ENCODE peak calls at places on chromosomes 2 and 18, in nine cellular contexts. J is tibial nerve, C is sigmoid colon, M is neuronal stem cell, P is mucosa of descending colon, D is GM23248, X is K562, R is HepG2, I is neural progenitor cell. S is an unnamed sample. For H3K36me3, the result is how much of the 10 kb centered on the place peaks cover.

GRCh38 chr18:7158201-7158600 is 40.6 kb upstream of the LAMA1 start:
- DNase-seq in J (no peak), C (peak), M (no peak), P (no peak), D (peak), X (no peak), R (no peak), I (no peak), S (no peak)

GRCh38 chr2:46180189-46180588 is 117.0 kb upstream of the EPAS1 start:
- DNase-seq in J (no peak), C (no peak), M (no peak), P (no peak), D (no peak), X (no peak), R (no peak), I (no peak), S (no peak)

GRCh38 chr2:24917086-24917485 is 3.0 kb downstream of the ADCY3 start:
- DNase-seq in J (no peak), C (no peak), M (no peak), P (no peak), D (peak), X (peak), R (no peak), I (no peak), S (no peak)

GRCh38 chr2:230019742-230020141 is 49.0 kb downstream of the SLC16A14 start:
- DNase-seq in J (no peak), C (no peak), M (no peak), P (no peak), D (no peak), X (no peak), R (no peak), I (no peak), S (no peak)

GRCh38 chr2:160208662-160209229 is 8.7 kb upstream of the ITGB6 start:
- DNase-seq in J (no peak), C (no peak), M (no peak), P (peak), D (no peak), X (no peak), R (no peak), I (peak), S (no peak)

GRCh38 chr2:152518656-152519580 is 183.9 kb downstream of the FMNL2 start:
- DNase-seq in J (no peak), C (no peak), M (no peak), P (no peak), D (no peak), X (no peak), R (no peak), I (peak), S (no peak)

GRCh38 chr2:207513577-207514257 is 16.0 kb upstream of the CREB1 start:
- DNase-seq in J (no peak), C (no peak), M (no peak), P (no peak), D (peak), X (no peak), R (no peak), I (no peak), S (no peak)

GRCh38 chr2:127149384-127149783 is 42.4 kb upstream of the BIN1 start:
- DNase-seq in J (no peak), C (no peak), M (no peak), P (no peak), D (peak), X (no peak), R (no peak), I (no peak), S (no peak)

GRCh38 chr2:62199392-62200125 is 3.6 kb downstream of the B3GNT2 start:
- DNase-seq in J (no peak), C (no peak), M (no peak), P (no peak), D (peak), X (no peak), R (no peak), I (no peak), S (no peak)

GRCh38 chr2:111025288-111025687 is 95.4 kb upstream of the BCL2L11 start:
- DNase-seq in J (no peak), C (no peak), M (no peak), P (no peak), D (no peak), X (no peak), R (no peak), I (no peak), S (no peak)

DNA sequence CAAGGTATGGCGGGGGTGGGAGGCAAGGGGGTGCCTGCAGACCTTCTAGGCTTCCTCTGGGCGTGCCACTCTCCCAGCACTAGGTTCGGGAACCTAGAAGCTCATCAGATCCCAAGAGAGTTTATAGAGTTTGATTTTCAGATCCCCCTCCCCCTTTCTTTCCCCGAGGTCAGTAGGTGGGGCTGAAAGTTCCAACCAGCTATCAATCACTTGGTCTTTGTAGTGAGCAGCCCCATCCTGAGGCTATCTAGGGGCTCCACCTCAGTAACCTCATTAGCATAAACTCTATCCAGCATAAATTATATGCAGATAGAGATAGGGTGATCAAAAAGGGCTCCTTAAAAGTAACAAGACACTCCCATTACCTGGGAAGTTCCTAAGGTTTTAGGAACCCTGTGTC is 32.8 kb downstream of the ERLEC1 start:
- DNase-seq in J (no peak), C (no peak), M (no peak), P (no peak), D (no peak), X (no peak), R (no peak), I (no peak), S (no peak)
- H3K36me3 ChIP-seq in J (under half), C (under half), M (under half), P (under half), D (under half), X (under half), R (under half), I (under half), S (under half)

GRCh38 chr2:11133238-11133935 is 21.9 kb upstream of the SLC66A3 start:
- DNase-seq in J (no peak), C (peak), M (peak), P (peak), D (peak), X (no peak), R (no peak), I (peak), S (no peak)

GRCh38 chr2:11131166-11131920 is 23.9 kb upstream of the SLC66A3 start:
- DNase-seq in J (no peak), C (peak), M (no peak), P (peak), D (no peak), X (no peak), R (no peak), I (no peak), S (no peak)

GRCh38 chr2:11134349-11134748 is 20.9 kb upstream of the SLC66A3 start:
- DNase-seq in J (no peak), C (peak), M (no peak), P (no peak), D (no peak), X (no peak), R (peak), I (no peak), S (no peak)

GRCh38 chr2:11132036-11132671 is 23.1 kb upstream of the SLC66A3 start:
- DNase-seq in J (no peak), C (peak), M (no peak), P (peak), D (no peak), X (no peak), R (no peak), I (no peak), S (no peak)

DNA sequence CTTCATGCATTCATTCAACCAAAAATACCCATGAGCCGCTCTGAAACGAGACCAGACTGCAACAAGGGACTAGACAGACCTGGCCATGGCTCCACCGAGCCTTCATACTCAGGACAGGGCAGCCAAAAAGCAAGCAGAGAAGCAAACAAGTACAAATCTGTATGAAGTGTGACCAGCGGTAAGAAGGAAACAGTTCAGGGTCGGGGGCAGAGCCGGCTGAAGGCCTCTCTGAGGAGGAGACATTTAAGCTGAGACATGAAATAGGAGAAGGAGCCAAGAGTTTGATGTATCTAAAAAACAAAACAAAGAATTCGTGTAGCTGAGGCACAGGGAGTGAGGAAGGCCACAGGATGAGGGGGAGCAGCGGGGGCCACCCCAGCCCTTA is 21.3 kb upstream of the SLC66A3 start:
- DNase-seq in J (no peak), C (no peak), M (no peak), P (no peak), D (no peak), X (no peak), R (no peak), I (no peak), S (no peak)
- H3K4me3 ChIP-seq in J (no peak), C (peak), M (no peak), P (no peak), D (peak), X (no peak), R (peak), I (no peak), S (peak)

GRCh38 chr18:9215221-9215933 is 78.8 kb downstream of the ANKRD12 start:
- DNase-seq in J (no peak), C (no peak), M (no peak), P (no peak), D (no peak), X (no peak), R (peak), I (no peak), S (no peak)

GRCh38 chr18:9216459-9216858 is 79.9 kb downstream of the ANKRD12 start:
- DNase-seq in J (no peak), C (no peak), M (no peak), P (no peak), D (no peak), X (no peak), R (no peak), I (no peak), S (no peak)

GRCh38 chr18:9211955-9212354 is 75.4 kb downstream of the ANKRD12 start:
- DNase-seq in J (no peak), C (no peak), M (no peak), P (no peak), D (no peak), X (no peak), R (no peak), I (no peak), S (no peak)

GRCh38 chr18:9209230-9209629 is 72.6 kb downstream of the ANKRD12 start:
- DNase-seq in J (no peak), C (no peak), M (no peak), P (no peak), D (peak), X (no peak), R (no peak), I (no peak), S (no peak)

GRCh38 chr18:9210996-9211395 is 74.4 kb downstream of the ANKRD12 start:
- DNase-seq in J (no peak), C (no peak), M (no peak), P (no peak), D (no peak), X (no peak), R (no peak), I (no peak), S (no peak)
- H3K36me3 ChIP-seq in J (under half), C (under half), M (half or more), P (under half), D (half or more), X (half or more), R (under half), I (under half), S (under half)

GRCh38 chr2:17822452-17823117 is 6.3 kb downstream of the MSGN1 start:
- DNase-seq in J (no peak), C (no peak), M (no peak), P (no peak), D (no peak), X (no peak), R (no peak), I (no peak), S (no peak)
- H3K4me3 ChIP-seq in J (no peak), C (no peak), M (no peak), P (no peak), D (no peak), X (no peak), R (no peak), I (no peak), S (no peak)

S was measured in uterus.